ENCODE peak calls at places on chromosomes 3 and 15, in six cellular contexts. One of them, this sample, is unnamed.

GRCh38 chr15:31135523-31135922 is 34.0 kb upstream of the TRPM1 start:
- DNase-seq in left ventricle myocardium inferior: no peak
- DNase-seq in H7: no peak
- DNase-seq in BJ: no peak
- DNase-seq in germinal center: no peak
- DNase-seq in GM03348: no peak
- DNase-seq in this sample: no peak

GRCh38 chr3:189914799-189915198 is 205.9 kb downstream of the P3H2 start:
- DNase-seq in left ventricle myocardium inferior: no peak
- DNase-seq in H7: no peak
- DNase-seq in BJ: peak
- DNase-seq in germinal center: no peak
- DNase-seq in GM03348: peak
- DNase-seq in this sample: no peak

GRCh38 chr3:151866711-151867410 is 6.6 kb upstream of the SUCNR1 start:
- DNase-seq in left ventricle myocardium inferior: no peak
- DNase-seq in H7: no peak
- DNase-seq in BJ: no peak
- DNase-seq in germinal center: no peak
- DNase-seq in GM03348: no peak
- DNase-seq in this sample: no peak

GRCh38 chr15:98804057-98804380 is 155.7 kb downstream of the IGF1R start:
- DNase-seq in left ventricle myocardium inferior: no peak
- DNase-seq in H7: no peak
- DNase-seq in BJ: no peak
- DNase-seq in germinal center: no peak
- DNase-seq in GM03348: no peak
- DNase-seq in this sample: no peak

GRCh38 chr3:192409203-192409837 is 318.0 kb downstream of the FGF12 start:
- DNase-seq in left ventricle myocardium inferior: peak
- DNase-seq in H7: peak
- DNase-seq in BJ: no peak
- DNase-seq in germinal center: peak
- DNase-seq in GM03348: peak
- DNase-seq in this sample: peak

GRCh38 chr15:70670680-70671079 is 92.7 kb downstream of the UACA start:
- DNase-seq in left ventricle myocardium inferior: no peak
- DNase-seq in H7: no peak
- DNase-seq in BJ: no peak
- DNase-seq in germinal center: no peak
- DNase-seq in GM03348: no peak
- DNase-seq in this sample: no peak

GRCh38 chr3:167705840-167706239 is 28.9 kb downstream of the PDCD10 start:
- DNase-seq in left ventricle myocardium inferior: no peak
- DNase-seq in H7: no peak
- DNase-seq in BJ: no peak
- DNase-seq in germinal center: no peak
- DNase-seq in GM03348: no peak
- DNase-seq in this sample: no peak

GRCh38 chr3:72547183-72547582 is 301.1 kb downstream of the SHQ1 start:
- DNase-seq in left ventricle myocardium inferior: no peak
- DNase-seq in H7: no peak
- DNase-seq in BJ: no peak
- DNase-seq in germinal center: no peak
- DNase-seq in GM03348: no peak
- DNase-seq in this sample: no peak

GRCh38 chr3:45345849-45346535 is 42.4 kb upstream of the LARS2 start:
- DNase-seq in left ventricle myocardium inferior: no peak
- DNase-seq in H7: no peak
- DNase-seq in BJ: no peak
- DNase-seq in germinal center: no peak
- DNase-seq in GM03348: no peak
- DNase-seq in this sample: no peak

GRCh38 chr15:35624881-35625280 is 78.9 kb upstream of the DPH6 start:
- DNase-seq in left ventricle myocardium inferior: no peak
- DNase-seq in H7: no peak
- DNase-seq in BJ: peak
- DNase-seq in germinal center: no peak
- DNase-seq in GM03348: peak
- DNase-seq in this sample: no peak

GRCh38 chr3:102089904-102090492 is 240.7 kb downstream of the NFKBIZ start:
- DNase-seq in left ventricle myocardium inferior: no peak
- DNase-seq in H7: no peak
- DNase-seq in BJ: peak
- DNase-seq in germinal center: no peak
- DNase-seq in GM03348: no peak
- DNase-seq in this sample: no peak

GRCh38 chr3:49930241-49930690 is 655 bp upstream of the MON1A start:
- DNase-seq in left ventricle myocardium inferior: no peak
- DNase-seq in H7: no peak
- DNase-seq in BJ: no peak
- DNase-seq in germinal center: no peak
- DNase-seq in GM03348: no peak
- DNase-seq in this sample: no peak

GRCh38 chr3:185549111-185549510 is 3.3 kb downstream of the LIPH start:
- DNase-seq in left ventricle myocardium inferior: no peak
- DNase-seq in H7: no peak
- DNase-seq in BJ: peak
- DNase-seq in germinal center: no peak
- DNase-seq in GM03348: peak
- DNase-seq in this sample: no peak

GRCh38 chr3:197694251-197694650 is 42.5 kb downstream of the RUBCN start:
- DNase-seq in left ventricle myocardium inferior: no peak
- DNase-seq in H7: no peak
- DNase-seq in BJ: no peak
- DNase-seq in germinal center: no peak
- DNase-seq in GM03348: no peak
- DNase-seq in this sample: no peak

GRCh38 chr3:107612581-107613182 is 89.9 kb downstream of the BBX start:
- DNase-seq in left ventricle myocardium inferior: no peak
- DNase-seq in H7: no peak
- DNase-seq in BJ: no peak
- DNase-seq in germinal center: no peak
- DNase-seq in GM03348: no peak
- DNase-seq in this sample: no peak

GRCh38 chr3:127786358-127787070 is 35.8 kb downstream of the MGLL start:
- DNase-seq in left ventricle myocardium inferior: peak
- DNase-seq in H7: no peak
- DNase-seq in BJ: peak
- DNase-seq in germinal center: no peak
- DNase-seq in GM03348: peak
- DNase-seq in this sample: no peak

GRCh38 chr15:48388017-48388936 is 57.0 kb downstream of the DUT start:
- DNase-seq in left ventricle myocardium inferior: no peak
- DNase-seq in H7: no peak
- DNase-seq in BJ: no peak
- DNase-seq in germinal center: no peak
- DNase-seq in GM03348: no peak
- DNase-seq in this sample: no peak

GRCh38 chr3:50321146-50321843 is 1.2 kb downstream of the HYAL2 start:
- DNase-seq in left ventricle myocardium inferior: peak
- DNase-seq in H7: peak
- DNase-seq in BJ: no peak
- DNase-seq in germinal center: peak
- DNase-seq in GM03348: peak
- DNase-seq in this sample: peak

This sample was measured in WTC11.